ENCODE peak calls at places on chromosomes 7 and 10, in eight cellular contexts. One of them, this sample, is unnamed. For H3K4me1, the result is how much of the 10 kb centered on the place peaks cover.

GRCh38 chr7:115260381-115260780 is 338.5 kb downstream of the MDFIC start:
- DNase-seq in uterus: no peak
- DNase-seq in thoracic aorta: no peak
- DNase-seq in endodermal cell: no peak
- DNase-seq in GM12878: no peak
- DNase-seq in sigmoid colon: no peak
- DNase-seq in GM23338: no peak
- DNase-seq in CD8-positive, alpha-beta memory T cell: no peak
- DNase-seq in this sample: no peak

GRCh38 chr7:156196649-156197048 is 384.4 kb upstream of the SHH start:
- DNase-seq in endodermal cell: no peak
- DNase-seq in thoracic aorta: no peak
- DNase-seq in GM23338: no peak
- DNase-seq in CD8-positive, alpha-beta memory T cell: no peak
- DNase-seq in GM12878: no peak
- DNase-seq in sigmoid colon: no peak
- DNase-seq in uterus: no peak
- DNase-seq in this sample: no peak

GRCh38 chr7:93043393-93043985 is 74.3 kb downstream of the SAMD9 start:
- DNase-seq in CD8-positive, alpha-beta memory T cell: no peak
- DNase-seq in uterus: no peak
- DNase-seq in GM12878: no peak
- DNase-seq in GM23338: peak
- DNase-seq in thoracic aorta: no peak
- DNase-seq in sigmoid colon: no peak
- DNase-seq in endodermal cell: peak
- DNase-seq in this sample: no peak

GRCh38 chr7:36430171-36430570 is 40.5 kb downstream of the ANLN start:
- DNase-seq in uterus: no peak
- DNase-seq in GM23338: no peak
- DNase-seq in endodermal cell: no peak
- DNase-seq in thoracic aorta: no peak
- DNase-seq in CD8-positive, alpha-beta memory T cell: no peak
- DNase-seq in sigmoid colon: no peak
- DNase-seq in GM12878: no peak
- DNase-seq in this sample: no peak

GRCh38 chr10:99694171-99694570 is 34.9 kb downstream of the ENTPD7 start:
- DNase-seq in uterus: no peak
- DNase-seq in sigmoid colon: no peak
- DNase-seq in GM12878: no peak
- DNase-seq in thoracic aorta: no peak
- DNase-seq in GM23338: no peak
- DNase-seq in CD8-positive, alpha-beta memory T cell: no peak
- DNase-seq in endodermal cell: no peak
- DNase-seq in this sample: no peak

GRCh38 chr10:68208424-68209042 is 23.4 kb downstream of the ATOH7 start:
- DNase-seq in CD8-positive, alpha-beta memory T cell: no peak
- DNase-seq in GM23338: peak
- DNase-seq in sigmoid colon: no peak
- DNase-seq in thoracic aorta: no peak
- DNase-seq in GM12878: peak
- DNase-seq in endodermal cell: peak
- DNase-seq in uterus: no peak
- DNase-seq in this sample: no peak

GRCh38 chr10:43958071-43958432 is 309.4 kb upstream of the ZNF32 start:
- DNase-seq in uterus: no peak
- DNase-seq in GM12878: no peak
- DNase-seq in sigmoid colon: no peak
- DNase-seq in CD8-positive, alpha-beta memory T cell: no peak
- DNase-seq in GM23338: no peak
- DNase-seq in endodermal cell: peak
- DNase-seq in thoracic aorta: no peak
- DNase-seq in this sample: peak

GRCh38 chr10:116183733-116184447 is 89.1 kb downstream of the GFRA1 start:
- DNase-seq in sigmoid colon: no peak
- DNase-seq in endodermal cell: peak
- DNase-seq in GM12878: no peak
- DNase-seq in CD8-positive, alpha-beta memory T cell: no peak
- DNase-seq in GM23338: peak
- DNase-seq in thoracic aorta: no peak
- DNase-seq in uterus: no peak
- DNase-seq in this sample: no peak

GRCh38 chr7:37945336-37945735 is 24.9 kb downstream of the EPDR1 start:
- DNase-seq in thoracic aorta: no peak
- DNase-seq in GM12878: no peak
- DNase-seq in sigmoid colon: no peak
- DNase-seq in CD8-positive, alpha-beta memory T cell: no peak
- DNase-seq in endodermal cell: no peak
- DNase-seq in uterus: no peak
- DNase-seq in GM23338: no peak
- DNase-seq in this sample: no peak

GRCh38 chr10:80264081-80265056 is 25.1 kb downstream of the MAT1A start:
- DNase-seq in thoracic aorta: no peak
- DNase-seq in sigmoid colon: no peak
- DNase-seq in uterus: no peak
- DNase-seq in GM12878: no peak
- DNase-seq in endodermal cell: peak
- DNase-seq in CD8-positive, alpha-beta memory T cell: no peak
- DNase-seq in GM23338: no peak
- DNase-seq in this sample: no peak

GRCh38 chr10:104767745-104768144 is 126.7 kb downstream of the SORCS3 start:
- DNase-seq in GM12878: no peak
- DNase-seq in CD8-positive, alpha-beta memory T cell: no peak
- DNase-seq in uterus: no peak
- DNase-seq in sigmoid colon: no peak
- DNase-seq in endodermal cell: no peak
- DNase-seq in thoracic aorta: no peak
- DNase-seq in GM23338: no peak
- DNase-seq in this sample: no peak

GRCh38 chr10:95728535-95728934 is 27.4 kb upstream of the ENTPD1 start:
- DNase-seq in GM12878: no peak
- DNase-seq in uterus: no peak
- DNase-seq in CD8-positive, alpha-beta memory T cell: no peak
- DNase-seq in GM23338: no peak
- DNase-seq in sigmoid colon: no peak
- DNase-seq in thoracic aorta: no peak
- DNase-seq in endodermal cell: no peak
- DNase-seq in this sample: no peak

GRCh38 chr7:74604326-74605020 is 53.0 kb upstream of the GTF2I start:
- DNase-seq in endodermal cell: no peak
- DNase-seq in GM23338: no peak
- DNase-seq in CD8-positive, alpha-beta memory T cell: no peak
- DNase-seq in thoracic aorta: peak
- DNase-seq in uterus: no peak
- DNase-seq in GM12878: no peak
- DNase-seq in sigmoid colon: no peak
- DNase-seq in this sample: peak

GRCh38 chr10:124077216-124077615 is 16.2 kb downstream of the CHST15 start:
- DNase-seq in GM23338: no peak
- DNase-seq in uterus: no peak
- DNase-seq in endodermal cell: no peak
- DNase-seq in GM12878: no peak
- DNase-seq in thoracic aorta: no peak
- DNase-seq in CD8-positive, alpha-beta memory T cell: no peak
- DNase-seq in sigmoid colon: no peak
- DNase-seq in this sample: no peak

GRCh38 chr7:140696024-140696678 is 357 bp upstream of the NDUFB2 start:
- DNase-seq in GM23338: peak
- DNase-seq in thoracic aorta: peak
- DNase-seq in GM12878: no peak
- DNase-seq in sigmoid colon: peak
- DNase-seq in CD8-positive, alpha-beta memory T cell: peak
- DNase-seq in uterus: peak
- DNase-seq in endodermal cell: peak
- DNase-seq in this sample: peak

GRCh38 chr10:63542835-63543575 is 21.8 kb downstream of the REEP3 start:
- DNase-seq in sigmoid colon: no peak
- DNase-seq in GM23338: no peak
- DNase-seq in uterus: no peak
- DNase-seq in GM12878: no peak
- DNase-seq in CD8-positive, alpha-beta memory T cell: no peak
- DNase-seq in endodermal cell: no peak
- DNase-seq in thoracic aorta: no peak
- DNase-seq in this sample: no peak

GRCh38 chr7:51045319-51046102 is 262.8 kb upstream of the GRB10 start:
- DNase-seq in thoracic aorta: no peak
- DNase-seq in CD8-positive, alpha-beta memory T cell: no peak
- DNase-seq in uterus: no peak
- DNase-seq in GM23338: no peak
- DNase-seq in sigmoid colon: no peak
- DNase-seq in endodermal cell: no peak
- DNase-seq in GM12878: no peak
- DNase-seq in this sample: no peak

GRCh38 chr7:23357190-23358093 is 58.3 kb downstream of the MALSU1 start:
- DNase-seq in endodermal cell: no peak
- DNase-seq in CD8-positive, alpha-beta memory T cell: no peak
- DNase-seq in sigmoid colon: no peak
- DNase-seq in uterus: no peak
- DNase-seq in GM23338: peak
- DNase-seq in GM12878: no peak
- DNase-seq in thoracic aorta: no peak
- DNase-seq in this sample: no peak
- H3K27ac ChIP-seq in endodermal cell: no peak
- H3K27ac ChIP-seq in CD8-positive, alpha-beta memory T cell: no peak
- H3K27ac ChIP-seq in sigmoid colon: no peak
- H3K27ac ChIP-seq in uterus: no peak
- H3K27ac ChIP-seq in GM23338: peak
- H3K27ac ChIP-seq in GM12878: no peak
- H3K27ac ChIP-seq in thoracic aorta: no peak
- H3K27ac ChIP-seq in this sample: no peak

GRCh38 chr10:73908853-73909611 is 1.9 kb upstream of the PLAU start:
- DNase-seq in GM23338: no peak
- DNase-seq in thoracic aorta: peak
- DNase-seq in uterus: peak
- DNase-seq in endodermal cell: peak
- DNase-seq in GM12878: peak
- DNase-seq in sigmoid colon: peak
- DNase-seq in CD8-positive, alpha-beta memory T cell: peak
- DNase-seq in this sample: peak

GRCh38 chr10:73907841-73908517 is 3.0 kb upstream of the PLAU start:
- DNase-seq in CD8-positive, alpha-beta memory T cell: no peak
- DNase-seq in GM23338: no peak
- DNase-seq in endodermal cell: no peak
- DNase-seq in sigmoid colon: peak
- DNase-seq in thoracic aorta: no peak
- DNase-seq in uterus: no peak
- DNase-seq in GM12878: no peak
- DNase-seq in this sample: peak

GRCh38 chr10:73910401-73910763 is 550 bp upstream of the PLAU start:
- DNase-seq in GM12878: no peak
- DNase-seq in uterus: no peak
- DNase-seq in GM23338: no peak
- DNase-seq in thoracic aorta: no peak
- DNase-seq in CD8-positive, alpha-beta memory T cell: no peak
- DNase-seq in endodermal cell: no peak
- DNase-seq in sigmoid colon: no peak
- DNase-seq in this sample: no peak

GRCh38 chr10:73910764-73911552 is at the start of gene PLAU:
- DNase-seq in CD8-positive, alpha-beta memory T cell: peak
- DNase-seq in sigmoid colon: peak
- DNase-seq in uterus: peak
- DNase-seq in GM23338: peak
- DNase-seq in GM12878: no peak
- DNase-seq in endodermal cell: peak
- DNase-seq in thoracic aorta: no peak
- DNase-seq in this sample: peak

GRCh38 chr10:73909716-73910115 is 1.2 kb upstream of the PLAU start:
- DNase-seq in CD8-positive, alpha-beta memory T cell: no peak
- DNase-seq in GM12878: no peak
- DNase-seq in uterus: no peak
- DNase-seq in sigmoid colon: no peak
- DNase-seq in endodermal cell: no peak
- DNase-seq in GM23338: no peak
- DNase-seq in thoracic aorta: no peak
- DNase-seq in this sample: no peak
- H3K4me1 ChIP-seq in CD8-positive, alpha-beta memory T cell: under half
- H3K4me1 ChIP-seq in GM12878: under half
- H3K4me1 ChIP-seq in uterus: under half
- H3K4me1 ChIP-seq in sigmoid colon: under half
- H3K4me1 ChIP-seq in endodermal cell: under half
- H3K4me1 ChIP-seq in GM23338: half or more
- H3K4me1 ChIP-seq in thoracic aorta: half or more
- H3K4me1 ChIP-seq in this sample: under half

GRCh38 chr10:112959207-112959838 is 9.3 kb downstream of the TCF7L2 start:
- DNase-seq in uterus: no peak
- DNase-seq in endodermal cell: no peak
- DNase-seq in CD8-positive, alpha-beta memory T cell: no peak
- DNase-seq in GM23338: no peak
- DNase-seq in GM12878: no peak
- DNase-seq in thoracic aorta: no peak
- DNase-seq in sigmoid colon: peak
- DNase-seq in this sample: no peak

GRCh38 chr10:112958275-112958995 is 8.4 kb downstream of the TCF7L2 start:
- DNase-seq in uterus: no peak
- DNase-seq in endodermal cell: no peak
- DNase-seq in CD8-positive, alpha-beta memory T cell: no peak
- DNase-seq in GM12878: no peak
- DNase-seq in thoracic aorta: no peak
- DNase-seq in GM23338: peak
- DNase-seq in sigmoid colon: no peak
- DNase-seq in this sample: no peak

GRCh38 chr10:112955736-112956421 is 5.8 kb downstream of the TCF7L2 start:
- DNase-seq in thoracic aorta: no peak
- DNase-seq in sigmoid colon: peak
- DNase-seq in GM12878: no peak
- DNase-seq in GM23338: no peak
- DNase-seq in CD8-positive, alpha-beta memory T cell: no peak
- DNase-seq in uterus: peak
- DNase-seq in endodermal cell: no peak
- DNase-seq in this sample: no peak

GRCh38 chr10:112956631-112957350 is 6.7 kb downstream of the TCF7L2 start:
- DNase-seq in thoracic aorta: no peak
- DNase-seq in uterus: no peak
- DNase-seq in endodermal cell: no peak
- DNase-seq in CD8-positive, alpha-beta memory T cell: no peak
- DNase-seq in GM23338: peak
- DNase-seq in GM12878: no peak
- DNase-seq in sigmoid colon: peak
- DNase-seq in this sample: no peak

GRCh38 chr10:112957589-112958202 is 7.6 kb downstream of the TCF7L2 start:
- DNase-seq in endodermal cell: peak
- DNase-seq in GM23338: no peak
- DNase-seq in CD8-positive, alpha-beta memory T cell: no peak
- DNase-seq in GM12878: no peak
- DNase-seq in uterus: no peak
- DNase-seq in thoracic aorta: no peak
- DNase-seq in sigmoid colon: no peak
- DNase-seq in this sample: no peak
- H3K27ac ChIP-seq in endodermal cell: peak
- H3K27ac ChIP-seq in GM23338: peak
- H3K27ac ChIP-seq in CD8-positive, alpha-beta memory T cell: no peak
- H3K27ac ChIP-seq in GM12878: no peak
- H3K27ac ChIP-seq in uterus: peak
- H3K27ac ChIP-seq in thoracic aorta: no peak
- H3K27ac ChIP-seq in sigmoid colon: peak
- H3K27ac ChIP-seq in this sample: peak

GRCh38 chr7:15086171-15086745 is 183.7 kb upstream of the DGKB start:
- DNase-seq in uterus: no peak
- DNase-seq in thoracic aorta: no peak
- DNase-seq in GM23338: no peak
- DNase-seq in sigmoid colon: no peak
- DNase-seq in GM12878: no peak
- DNase-seq in CD8-positive, alpha-beta memory T cell: no peak
- DNase-seq in endodermal cell: no peak
- DNase-seq in this sample: no peak
- H3K4me1 ChIP-seq in uterus: under half
- H3K4me1 ChIP-seq in thoracic aorta: under half
- H3K4me1 ChIP-seq in GM23338: under half
- H3K4me1 ChIP-seq in sigmoid colon: under half
- H3K4me1 ChIP-seq in GM12878: under half
- H3K4me1 ChIP-seq in CD8-positive, alpha-beta memory T cell: under half
- H3K4me1 ChIP-seq in endodermal cell: under half
- H3K4me1 ChIP-seq in this sample: under half

GRCh38 chr10:91163709-91164474 is 56.6 kb upstream of the PCGF5 start:
- DNase-seq in GM12878: no peak
- DNase-seq in thoracic aorta: peak
- DNase-seq in GM23338: peak
- DNase-seq in uterus: peak
- DNase-seq in sigmoid colon: peak
- DNase-seq in CD8-positive, alpha-beta memory T cell: peak
- DNase-seq in endodermal cell: peak
- DNase-seq in this sample: peak
- H3K27ac ChIP-seq in GM12878: peak
- H3K27ac ChIP-seq in thoracic aorta: peak
- H3K27ac ChIP-seq in GM23338: no peak
- H3K27ac ChIP-seq in uterus: peak
- H3K27ac ChIP-seq in sigmoid colon: peak
- H3K27ac ChIP-seq in CD8-positive, alpha-beta memory T cell: peak
- H3K27ac ChIP-seq in endodermal cell: no peak
- H3K27ac ChIP-seq in this sample: peak